ENCODE peak calls at places on chromosomes 5 and 9, in seven cellular contexts. Y is psoas muscle; S is GM13977; F is activated CD8-positive, alpha-beta T cell treated with anti-CD3 and anti-CD28 coated beads for 36 hours; D is astrocyte; M is fibroblast of the aortic adventitia; P is KG1. Q is an unnamed sample.

GRCh38 chr9:34254966-34255825 is 73.9 kb downstream of the KIF24 start:
- DNase-seq in F (no peak), D (no peak), S (no peak), P (no peak), M (peak), Y (peak), Q (no peak)

GRCh38 chr5:35202319-35203111 is 27.8 kb downstream of the PRLR start:
- DNase-seq in Y (no peak), D (peak), S (peak), P (no peak), M (peak), F (peak), Q (peak)

GRCh38 chr5:40405230-40405629 is 274.5 kb upstream of the PTGER4 start:
- DNase-seq in Y (no peak), P (no peak), F (no peak), S (no peak), M (peak), D (no peak), Q (peak)

GRCh38 chr5:139731281-139731680 is 64.3 kb upstream of the PSD2 start:
- DNase-seq in D (no peak), Y (no peak), F (no peak), S (no peak), P (no peak), M (no peak), Q (no peak)

GRCh38 chr5:87765009-87765408 is 352.3 kb upstream of the CCNH start:
- DNase-seq in S (no peak), F (no peak), D (no peak), Y (no peak), M (no peak), P (no peak), Q (no peak)

GRCh38 chr5:53739111-53739510 is 178.7 kb downstream of the NDUFS4 start:
- DNase-seq in F (no peak), M (no peak), Y (no peak), P (no peak), D (no peak), S (no peak), Q (no peak)

GRCh38 chr5:143514915-143515314 is 111.4 kb upstream of the NR3C1 start:
- DNase-seq in S (no peak), D (peak), Y (no peak), P (no peak), M (peak), F (no peak), Q (no peak)

GRCh38 chr9:127574089-127574921 is 37.8 kb upstream of the STXBP1 start:
- DNase-seq in F (peak), P (no peak), D (no peak), S (no peak), Y (no peak), M (peak), Q (no peak)

GRCh38 chr5:92676120-92676838 is 904.7 kb downstream of the NR2F1-AS1 start:
- DNase-seq in Y (no peak), D (no peak), S (no peak), P (no peak), M (no peak), F (no peak), Q (no peak)

Q was measured in AML-193.